ENCODE peak calls at places on chromosomes 6 and 20, in nine cellular contexts. One of them, this sample, is unnamed.

GRCh38 chr20:58875541-58876134 is 23.1 kb downstream of the GNAS start:
- DNase-seq in lower lobe of right lung: no peak
- DNase-seq in anterior cingulate cortex: no peak
- DNase-seq in AG04450: no peak
- DNase-seq in substantia nigra: no peak
- DNase-seq in NCI-H2029 treated with DMSO at 0.1 percent for 48 hours: no peak
- DNase-seq in fibroblast of lung: peak
- DNase-seq in CD8-positive, alpha-beta T cell: no peak
- DNase-seq in GM06990: no peak
- DNase-seq in this sample: no peak

GRCh38 chr6:133774356-133774755 is 114.6 kb upstream of the TCF21 start:
- DNase-seq in GM06990: no peak
- DNase-seq in lower lobe of right lung: no peak
- DNase-seq in CD8-positive, alpha-beta T cell: no peak
- DNase-seq in fibroblast of lung: peak
- DNase-seq in anterior cingulate cortex: no peak
- DNase-seq in AG04450: no peak
- DNase-seq in substantia nigra: no peak
- DNase-seq in NCI-H2029 treated with DMSO at 0.1 percent for 48 hours: no peak
- DNase-seq in this sample: no peak

GRCh38 chr6:16239798-16240123 is 1.4 kb downstream of the GMPR start:
- DNase-seq in substantia nigra: no peak
- DNase-seq in lower lobe of right lung: no peak
- DNase-seq in CD8-positive, alpha-beta T cell: no peak
- DNase-seq in fibroblast of lung: peak
- DNase-seq in anterior cingulate cortex: no peak
- DNase-seq in GM06990: no peak
- DNase-seq in AG04450: no peak
- DNase-seq in NCI-H2029 treated with DMSO at 0.1 percent for 48 hours: no peak
- DNase-seq in this sample: no peak

GRCh38 chr6:52815167-52816092 is 11.8 kb upstream of the GSTA1 start:
- DNase-seq in AG04450: no peak
- DNase-seq in NCI-H2029 treated with DMSO at 0.1 percent for 48 hours: peak
- DNase-seq in GM06990: no peak
- DNase-seq in fibroblast of lung: peak
- DNase-seq in anterior cingulate cortex: no peak
- DNase-seq in CD8-positive, alpha-beta T cell: no peak
- DNase-seq in lower lobe of right lung: no peak
- DNase-seq in substantia nigra: no peak
- DNase-seq in this sample: no peak

GRCh38 chr6:108598316-108598863 is 37.7 kb downstream of the FOXO3 start:
- DNase-seq in AG04450: no peak
- DNase-seq in CD8-positive, alpha-beta T cell: no peak
- DNase-seq in fibroblast of lung: peak
- DNase-seq in anterior cingulate cortex: no peak
- DNase-seq in lower lobe of right lung: no peak
- DNase-seq in substantia nigra: no peak
- DNase-seq in GM06990: peak
- DNase-seq in NCI-H2029 treated with DMSO at 0.1 percent for 48 hours: no peak
- DNase-seq in this sample: no peak

GRCh38 chr6:158324136-158324535 is 11.9 kb downstream of the TULP4 start:
- DNase-seq in CD8-positive, alpha-beta T cell: no peak
- DNase-seq in fibroblast of lung: peak
- DNase-seq in NCI-H2029 treated with DMSO at 0.1 percent for 48 hours: no peak
- DNase-seq in lower lobe of right lung: no peak
- DNase-seq in AG04450: no peak
- DNase-seq in anterior cingulate cortex: no peak
- DNase-seq in GM06990: no peak
- DNase-seq in substantia nigra: no peak
- DNase-seq in this sample: no peak

GRCh38 chr6:104525677-104526322 is 333.9 kb downstream of the HACE1 start:
- DNase-seq in CD8-positive, alpha-beta T cell: peak
- DNase-seq in fibroblast of lung: peak
- DNase-seq in substantia nigra: peak
- DNase-seq in GM06990: peak
- DNase-seq in NCI-H2029 treated with DMSO at 0.1 percent for 48 hours: peak
- DNase-seq in anterior cingulate cortex: peak
- DNase-seq in AG04450: peak
- DNase-seq in lower lobe of right lung: peak
- DNase-seq in this sample: no peak

GRCh38 chr6:29723666-29724588 is 693 bp downstream of the HLA-F start:
- DNase-seq in GM06990: peak
- DNase-seq in NCI-H2029 treated with DMSO at 0.1 percent for 48 hours: no peak
- DNase-seq in AG04450: no peak
- DNase-seq in fibroblast of lung: no peak
- DNase-seq in lower lobe of right lung: peak
- DNase-seq in anterior cingulate cortex: no peak
- DNase-seq in substantia nigra: no peak
- DNase-seq in CD8-positive, alpha-beta T cell: peak
- DNase-seq in this sample: no peak

GRCh38 chr20:18857640-18858039 is 44.1 kb downstream of the SCP2D1 start:
- DNase-seq in lower lobe of right lung: no peak
- DNase-seq in GM06990: no peak
- DNase-seq in substantia nigra: no peak
- DNase-seq in CD8-positive, alpha-beta T cell: no peak
- DNase-seq in NCI-H2029 treated with DMSO at 0.1 percent for 48 hours: no peak
- DNase-seq in fibroblast of lung: peak
- DNase-seq in anterior cingulate cortex: no peak
- DNase-seq in AG04450: no peak
- DNase-seq in this sample: no peak

GRCh38 chr6:111668410-111668809 is 62.7 kb upstream of the TRAF3IP2 start:
- DNase-seq in lower lobe of right lung: no peak
- DNase-seq in GM06990: no peak
- DNase-seq in CD8-positive, alpha-beta T cell: no peak
- DNase-seq in AG04450: no peak
- DNase-seq in substantia nigra: no peak
- DNase-seq in NCI-H2029 treated with DMSO at 0.1 percent for 48 hours: no peak
- DNase-seq in fibroblast of lung: no peak
- DNase-seq in anterior cingulate cortex: no peak
- DNase-seq in this sample: no peak

GRCh38 chr6:107674995-107675738 is 148.9 kb downstream of the SCML4 start:
- DNase-seq in anterior cingulate cortex: peak
- DNase-seq in fibroblast of lung: peak
- DNase-seq in GM06990: peak
- DNase-seq in AG04450: peak
- DNase-seq in CD8-positive, alpha-beta T cell: peak
- DNase-seq in substantia nigra: peak
- DNase-seq in NCI-H2029 treated with DMSO at 0.1 percent for 48 hours: peak
- DNase-seq in lower lobe of right lung: peak
- DNase-seq in this sample: peak

GRCh38 chr6:30703011-30703410 is 12.2 kb upstream of the NRM start:
- DNase-seq in substantia nigra: no peak
- DNase-seq in lower lobe of right lung: peak
- DNase-seq in NCI-H2029 treated with DMSO at 0.1 percent for 48 hours: no peak
- DNase-seq in CD8-positive, alpha-beta T cell: no peak
- DNase-seq in anterior cingulate cortex: no peak
- DNase-seq in AG04450: no peak
- DNase-seq in GM06990: no peak
- DNase-seq in fibroblast of lung: no peak
- DNase-seq in this sample: no peak

GRCh38 chr6:56938634-56939294 is 16.1 kb upstream of the BEND6 start:
- DNase-seq in lower lobe of right lung: no peak
- DNase-seq in anterior cingulate cortex: no peak
- DNase-seq in fibroblast of lung: peak
- DNase-seq in GM06990: no peak
- DNase-seq in AG04450: peak
- DNase-seq in substantia nigra: no peak
- DNase-seq in CD8-positive, alpha-beta T cell: no peak
- DNase-seq in NCI-H2029 treated with DMSO at 0.1 percent for 48 hours: no peak
- DNase-seq in this sample: no peak